ENCODE peak calls at places on chromosomes 5 and 9, in nine cellular contexts. T is HCEC 1CT; L is breast epithelium; X is HT-29; C is PC-9; B is A549; D is T-helper 2 cell; V is HTR-8/SVneo; H is stimulated activated CD8-positive, alpha-beta memory T cell treated with anti-CD3 and anti-CD28 coated beads, Interleukin-4, amount 100 ng/mL, for 1 hour. J is an unnamed sample.

GRCh38 chr9:86287013-86287412 is 4.7 kb upstream of the ISCA1 start:
- DNase-seq in X (peak), L (no peak), V (peak), C (no peak), T (no peak), B (peak), D (no peak), H (no peak), J (no peak)

GRCh38 chr5:73911761-73912393 is 285.9 kb downstream of the ARHGEF28 start:
- DNase-seq in T (peak), C (no peak), H (no peak), L (no peak), B (no peak), X (no peak), D (no peak), V (no peak), J (no peak)

GRCh38 chr5:132363431-132364112 is 5.9 kb upstream of the SLC22A5 start:
- DNase-seq in X (no peak), T (peak), H (no peak), L (no peak), C (peak), V (peak), B (peak), D (no peak), J (peak)

GRCh38 chr9:101354143-101354764 is 30.6 kb downstream of the BAAT start:
- DNase-seq in H (no peak), B (peak), L (no peak), T (no peak), D (no peak), C (no peak), V (no peak), X (peak), J (peak)

GRCh38 chr9:18404482-18405029 is 69.4 kb upstream of the ADAMTSL1 start:
- DNase-seq in H (no peak), C (no peak), X (no peak), B (no peak), L (no peak), T (no peak), D (no peak), V (no peak), J (no peak)

GRCh38 chr9:98989036-98990000 is 45.6 kb downstream of the COL15A1 start:
- DNase-seq in T (peak), C (peak), H (no peak), B (peak), X (no peak), L (no peak), V (peak), D (no peak), J (no peak)

GRCh38 chr5:53318303-53318702 is 162.1 kb upstream of the FST start:
- DNase-seq in H (no peak), D (no peak), T (no peak), V (no peak), X (peak), C (no peak), L (no peak), B (peak), J (no peak)

GRCh38 chr5:176418251-176418650 is 1.9 kb upstream of the CLTB start:
- DNase-seq in V (no peak), X (no peak), D (no peak), L (no peak), B (peak), H (no peak), T (no peak), C (peak), J (peak)

GRCh38 chr5:157610990-157611389 is 35.4 kb upstream of the ADAM19 start:
- DNase-seq in L (no peak), B (no peak), X (no peak), V (no peak), H (no peak), D (no peak), T (no peak), C (no peak), J (no peak)

GRCh38 chr5:180596115-180596667 is 4.9 kb upstream of the SCGB3A1 start:
- DNase-seq in L (no peak), B (no peak), T (no peak), V (no peak), H (no peak), C (no peak), X (no peak), D (no peak), J (no peak)

GRCh38 chr9:20304001-20304400 is 318.3 kb downstream of the MLLT3 start:
- DNase-seq in H (no peak), C (no peak), L (no peak), X (no peak), T (no peak), D (no peak), V (no peak), B (no peak), J (no peak)

GRCh38 chr5:137415231-137415681 is 83.9 kb downstream of the SPOCK1 start:
- DNase-seq in C (no peak), H (no peak), T (peak), V (no peak), L (no peak), D (no peak), B (no peak), X (no peak), J (no peak)

J was measured in small intestine.